ENCODE peak calls at places on chromosomes 4 and X, in four cellular contexts. B is stimulated activated CD4-positive, alpha-beta T cell treated with anti-CD3 and anti-CD28 coated beads, Interleukin-4, amount 100 ng/mL, for 48 hours; M is hippocampal formation; U is CD4-positive, alpha-beta T cell. O is an unnamed sample.

GRCh38 chr4:108168672-108169562 is at the start of gene LEF1:
- DNase-seq in B (peak), M (no peak), U (peak), O (peak)

GRCh38 chr4:28443786-28444412 is 1583.3 kb downstream of the STIM2 start:
- DNase-seq in B (no peak), M (no peak), U (no peak), O (peak)

GRCh38 chrX:47143894-47144625 is 442 bp downstream of the NDUFB11 start:
- DNase-seq in B (no peak), M (peak), U (no peak), O (no peak)

GRCh38 chrX:139720136-139720535 is 12.2 kb upstream of the MCF2 start:
- DNase-seq in B (no peak), M (no peak), U (no peak), O (peak)

GRCh38 chr4:2049381-2049780 is 9.7 kb upstream of the NAT8L start:
- DNase-seq in B (no peak), M (no peak), U (no peak), O (no peak)

GRCh38 chr4:184803884-184804283 is 21.9 kb downstream of the ACSL1 start:
- DNase-seq in B (no peak), M (no peak), U (no peak), O (no peak)

GRCh38 chr4:73538162-73538561 is 56.6 kb downstream of the AFM start:
- DNase-seq in B (no peak), M (no peak), U (no peak), O (no peak)

GRCh38 chr4:39039108-39039507 is 6.9 kb upstream of the TMEM156 start:
- DNase-seq in B (no peak), M (no peak), U (no peak), O (no peak)

GRCh38 chr4:177810210-177810609 is 368.0 kb upstream of the AGA start:
- DNase-seq in B (no peak), M (no peak), U (no peak), O (no peak)

GRCh38 chrX:153226344-153227190 is 47.5 kb downstream of the MAGEA1 start:
- DNase-seq in B (no peak), M (no peak), U (no peak), O (peak)

GRCh38 chr4:100581337-100581736 is 63.5 kb upstream of the EMCN start:
- DNase-seq in B (peak), M (no peak), U (no peak), O (no peak)

GRCh38 chr4:165761968-165762367 is 111.1 kb upstream of the TLL1 start:
- DNase-seq in B (no peak), M (no peak), U (no peak), O (no peak)

GRCh38 chr4:106266201-106266600 is 49.8 kb downstream of the TBCK start:
- DNase-seq in B (no peak), M (peak), U (no peak), O (no peak)

GRCh38 chrX:4091046-4091760 is 377.8 kb upstream of the PRKX start:
- DNase-seq in B (no peak), M (no peak), U (no peak), O (no peak)

GRCh38 chrX:125646195-125646594 is 326.5 kb downstream of the TEX13C start:
- DNase-seq in B (no peak), M (no peak), U (no peak), O (peak)

GRCh38 chrX:154476821-154477220 is 2.3 kb downstream of the LAGE3 start:
- DNase-seq in B (no peak), M (no peak), U (no peak), O (no peak)

GRCh38 chr4:8721621-8722020 is 129.1 kb downstream of the CPZ start:
- DNase-seq in B (no peak), M (no peak), U (no peak), O (peak)

O was measured in endodermal cell.